ENCODE peak calls at places on chromosomes 2 and 18, in six cellular contexts. One of them, this sample, is unnamed.

GRCh38 chr2:186130678-186131511 is 355.2 kb upstream of the ZC3H15 start:
- DNase-seq in cardiac fibroblast: no peak
- DNase-seq in heart left ventricle: no peak
- DNase-seq in Peyer's patch: no peak
- DNase-seq in coronary artery: no peak
- DNase-seq in GM10248: no peak
- DNase-seq in this sample: no peak

GRCh38 chr2:187302619-187303018 is 145.4 kb downstream of the CALCRL start:
- DNase-seq in heart left ventricle: peak; percentile 20
- DNase-seq in GM10248: no peak
- DNase-seq in Peyer's patch: no peak
- DNase-seq in cardiac fibroblast: peak; percentile 88
- DNase-seq in coronary artery: no peak
- DNase-seq in this sample: no peak

GRCh38 chr2:201471732-201472395 is 20.3 kb downstream of the STRADB start:
- DNase-seq in coronary artery: no peak
- DNase-seq in Peyer's patch: no peak
- DNase-seq in GM10248: no peak
- DNase-seq in heart left ventricle: no peak
- DNase-seq in cardiac fibroblast: peak; percentile 67
- DNase-seq in this sample: peak; percentile 6

GRCh38 chr2:101106453-101107181 is 44.6 kb downstream of the TBC1D8 start:
- DNase-seq in Peyer's patch: no peak
- DNase-seq in coronary artery: no peak
- DNase-seq in heart left ventricle: no peak
- DNase-seq in GM10248: no peak
- DNase-seq in cardiac fibroblast: no peak
- DNase-seq in this sample: no peak

GRCh38 chr18:10027031-10027430 is 113.2 kb downstream of the VAPA start:
- DNase-seq in GM10248: no peak
- DNase-seq in coronary artery: no peak
- DNase-seq in Peyer's patch: no peak
- DNase-seq in heart left ventricle: no peak
- DNase-seq in cardiac fibroblast: no peak
- DNase-seq in this sample: no peak

GRCh38 chr2:100029460-100029859 is 112.9 kb downstream of the AFF3 start:
- DNase-seq in heart left ventricle: no peak
- DNase-seq in coronary artery: no peak
- DNase-seq in GM10248: no peak
- DNase-seq in Peyer's patch: no peak
- DNase-seq in cardiac fibroblast: no peak
- DNase-seq in this sample: no peak

GRCh38 chr2:73415906-73416305 is 30.3 kb downstream of the ALMS1 start:
- DNase-seq in cardiac fibroblast: peak; percentile 15
- DNase-seq in Peyer's patch: no peak
- DNase-seq in coronary artery: no peak
- DNase-seq in heart left ventricle: no peak
- DNase-seq in GM10248: no peak
- DNase-seq in this sample: no peak

GRCh38 chr2:25347846-25348245 is 6.1 kb upstream of the DNMT3A start:
- DNase-seq in coronary artery: no peak
- DNase-seq in Peyer's patch: no peak
- DNase-seq in cardiac fibroblast: no peak
- DNase-seq in heart left ventricle: no peak
- DNase-seq in GM10248: no peak
- DNase-seq in this sample: no peak

GRCh38 chr2:173090291-173090877 is 14.7 kb downstream of the MAP3K20 start:
- DNase-seq in coronary artery: no peak
- DNase-seq in heart left ventricle: peak; percentile 66
- DNase-seq in cardiac fibroblast: peak; percentile 79
- DNase-seq in Peyer's patch: no peak
- DNase-seq in GM10248: no peak
- DNase-seq in this sample: no peak

DNA sequence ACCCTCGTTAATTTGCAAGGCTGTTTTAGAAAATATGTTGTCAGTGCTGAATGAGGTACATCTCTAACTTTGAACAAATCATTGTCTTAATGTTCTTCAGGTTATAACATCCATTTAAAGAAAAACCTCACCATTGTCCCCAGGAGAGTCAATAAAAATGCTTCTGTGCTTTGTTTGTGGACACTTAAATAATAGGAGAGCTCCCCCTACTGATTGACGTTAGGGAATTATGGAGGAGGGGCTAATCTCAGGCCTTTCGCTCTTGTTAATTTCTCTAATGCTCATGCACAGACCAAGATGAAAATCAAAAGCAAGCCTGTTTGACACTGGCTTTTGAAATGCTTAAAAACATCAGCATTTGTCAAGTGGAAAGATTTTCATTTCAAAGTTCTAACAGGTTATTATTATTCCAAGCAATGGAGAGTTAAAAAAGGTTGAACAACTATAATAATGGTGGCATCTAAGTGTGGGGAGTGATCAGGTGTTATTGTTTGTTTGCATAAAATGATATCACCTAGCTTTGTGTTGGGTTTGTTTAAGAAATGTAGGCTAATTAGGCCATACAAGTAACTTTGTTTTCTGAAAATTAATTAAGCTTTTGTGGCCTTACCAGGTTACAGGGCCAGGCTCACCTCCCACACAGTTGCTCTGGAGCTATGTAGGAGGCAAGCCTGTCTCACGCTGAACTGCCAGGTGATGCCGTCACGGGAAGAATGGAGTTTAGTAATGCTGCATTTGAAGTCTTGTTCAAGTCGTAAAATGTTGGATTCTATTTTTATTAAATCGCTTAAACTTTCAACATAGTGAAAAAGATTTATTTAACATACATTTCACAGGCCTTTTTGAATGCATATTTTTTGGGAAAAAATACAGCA is 51.7 kb upstream of the SMIM21 start:
- DNase-seq in coronary artery: no peak
- DNase-seq in cardiac fibroblast: peak; percentile 73
- DNase-seq in Peyer's patch: no peak
- DNase-seq in GM10248: peak; percentile 35
- DNase-seq in heart left ventricle: no peak
- DNase-seq in this sample: peak; percentile 69
- TF ChIP-seq CTCF in coronary artery: peak; percentile 43
- TF ChIP-seq CTCF in cardiac fibroblast: peak; percentile 49
- TF ChIP-seq CTCF in Peyer's patch: peak; percentile 27
- TF ChIP-seq CTCF in GM10248: peak; percentile 57
- TF ChIP-seq CTCF in heart left ventricle: peak; percentile 84
- TF ChIP-seq CTCF in this sample: peak; percentile 57

GRCh38 chr2:54503192-54503591 is 47.1 kb downstream of the SPTBN1 start:
- DNase-seq in coronary artery: no peak
- DNase-seq in Peyer's patch: no peak
- DNase-seq in GM10248: peak; percentile 53
- DNase-seq in cardiac fibroblast: peak; percentile 57
- DNase-seq in heart left ventricle: no peak
- DNase-seq in this sample: peak; percentile 38
- TF ChIP-seq CTCF in coronary artery: no peak
- TF ChIP-seq CTCF in Peyer's patch: no peak
- TF ChIP-seq CTCF in GM10248: peak; percentile 65
- TF ChIP-seq CTCF in cardiac fibroblast: peak; percentile 61
- TF ChIP-seq CTCF in heart left ventricle: peak; percentile 58
- TF ChIP-seq CTCF in this sample: peak; percentile 50

GRCh38 chr2:167209784-167210183 is 321.5 kb downstream of the XIRP2 start:
- DNase-seq in GM10248: no peak
- DNase-seq in cardiac fibroblast: peak; percentile 50
- DNase-seq in coronary artery: no peak
- DNase-seq in Peyer's patch: no peak
- DNase-seq in heart left ventricle: no peak
- DNase-seq in this sample: peak; percentile 6

GRCh38 chr2:167215595-167215994 is 327.3 kb downstream of the XIRP2 start:
- DNase-seq in coronary artery: no peak
- DNase-seq in GM10248: no peak
- DNase-seq in Peyer's patch: no peak
- DNase-seq in cardiac fibroblast: no peak
- DNase-seq in heart left ventricle: no peak
- DNase-seq in this sample: no peak

DNA sequence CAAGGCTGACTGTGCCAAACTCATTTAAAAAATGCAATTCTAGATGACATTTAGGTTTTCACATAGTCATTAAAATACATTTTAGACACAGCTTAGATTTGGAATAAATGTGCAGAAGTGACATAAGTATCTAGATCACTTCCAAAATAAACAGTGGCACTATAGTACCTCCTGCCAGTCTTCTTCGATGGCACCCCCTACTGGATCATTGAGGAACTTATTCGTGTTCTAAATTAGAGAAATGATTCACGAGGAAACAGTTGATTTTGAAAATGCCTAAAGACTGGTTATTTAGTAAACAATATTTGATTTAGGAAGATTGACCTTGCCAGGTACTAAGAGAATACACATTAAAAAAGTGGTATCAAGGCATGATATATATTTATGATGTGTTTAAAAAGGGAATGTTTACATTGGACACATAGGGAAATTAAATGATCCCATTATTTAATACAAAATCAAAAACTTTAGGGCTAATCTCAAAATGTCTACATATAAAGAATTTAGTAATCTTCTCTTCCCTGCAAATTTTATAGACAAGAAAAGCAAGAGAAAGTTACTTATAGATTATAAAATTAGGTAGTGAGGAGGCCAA is 323.9 kb downstream of the XIRP2 start:
- DNase-seq in Peyer's patch: no peak
- DNase-seq in GM10248: peak; percentile 36
- DNase-seq in heart left ventricle: no peak
- DNase-seq in coronary artery: no peak
- DNase-seq in cardiac fibroblast: peak; percentile 82
- DNase-seq in this sample: peak; percentile 75
- TF ChIP-seq CTCF in Peyer's patch: peak; percentile 38
- TF ChIP-seq CTCF in GM10248: peak; percentile 47
- TF ChIP-seq CTCF in heart left ventricle: peak; percentile 80
- TF ChIP-seq CTCF in coronary artery: peak; percentile 64
- TF ChIP-seq CTCF in cardiac fibroblast: peak; percentile 79
- TF ChIP-seq CTCF in this sample: peak; percentile 60

GRCh38 chr2:38722271-38723115 is 28.7 kb downstream of the SRSF7 start:
- DNase-seq in cardiac fibroblast: no peak
- DNase-seq in heart left ventricle: no peak
- DNase-seq in Peyer's patch: no peak
- DNase-seq in coronary artery: no peak
- DNase-seq in GM10248: peak; percentile 56
- DNase-seq in this sample: no peak
- TF ChIP-seq CTCF in cardiac fibroblast: no peak
- TF ChIP-seq CTCF in heart left ventricle: no peak
- TF ChIP-seq CTCF in Peyer's patch: no peak
- TF ChIP-seq CTCF in coronary artery: no peak
- TF ChIP-seq CTCF in GM10248: no peak
- TF ChIP-seq CTCF in this sample: no peak

GRCh38 chr2:13522917-13523821 is 806.4 kb downstream of the TRIB2 start:
- DNase-seq in GM10248: peak; percentile 29
- DNase-seq in coronary artery: no peak
- DNase-seq in Peyer's patch: no peak
- DNase-seq in cardiac fibroblast: no peak
- DNase-seq in heart left ventricle: peak; percentile 21
- DNase-seq in this sample: peak; percentile 71
- TF ChIP-seq CTCF in GM10248: no peak
- TF ChIP-seq CTCF in coronary artery: no peak
- TF ChIP-seq CTCF in Peyer's patch: no peak
- TF ChIP-seq CTCF in cardiac fibroblast: no peak
- TF ChIP-seq CTCF in heart left ventricle: peak; percentile 38
- TF ChIP-seq CTCF in this sample: no peak

GRCh38 chr2:61149074-61149473 is 12.9 kb upstream of the C2orf74 start:
- DNase-seq in heart left ventricle: no peak
- DNase-seq in coronary artery: no peak
- DNase-seq in Peyer's patch: no peak
- DNase-seq in cardiac fibroblast: no peak
- DNase-seq in GM10248: no peak
- DNase-seq in this sample: no peak

GRCh38 chr2:61141151-61141550 is 20.8 kb upstream of the C2orf74 start:
- DNase-seq in GM10248: no peak
- DNase-seq in cardiac fibroblast: no peak
- DNase-seq in coronary artery: no peak
- DNase-seq in Peyer's patch: no peak
- DNase-seq in heart left ventricle: no peak
- DNase-seq in this sample: no peak

GRCh38 chr2:61145990-61146389 is 16.0 kb upstream of the C2orf74 start:
- DNase-seq in heart left ventricle: no peak
- DNase-seq in GM10248: no peak
- DNase-seq in Peyer's patch: no peak
- DNase-seq in coronary artery: no peak
- DNase-seq in cardiac fibroblast: no peak
- DNase-seq in this sample: no peak

GRCh38 chr2:61138859-61139258 is 23.1 kb upstream of the C2orf74 start:
- DNase-seq in cardiac fibroblast: no peak
- DNase-seq in coronary artery: no peak
- DNase-seq in GM10248: no peak
- DNase-seq in heart left ventricle: no peak
- DNase-seq in Peyer's patch: no peak
- DNase-seq in this sample: no peak

DNA sequence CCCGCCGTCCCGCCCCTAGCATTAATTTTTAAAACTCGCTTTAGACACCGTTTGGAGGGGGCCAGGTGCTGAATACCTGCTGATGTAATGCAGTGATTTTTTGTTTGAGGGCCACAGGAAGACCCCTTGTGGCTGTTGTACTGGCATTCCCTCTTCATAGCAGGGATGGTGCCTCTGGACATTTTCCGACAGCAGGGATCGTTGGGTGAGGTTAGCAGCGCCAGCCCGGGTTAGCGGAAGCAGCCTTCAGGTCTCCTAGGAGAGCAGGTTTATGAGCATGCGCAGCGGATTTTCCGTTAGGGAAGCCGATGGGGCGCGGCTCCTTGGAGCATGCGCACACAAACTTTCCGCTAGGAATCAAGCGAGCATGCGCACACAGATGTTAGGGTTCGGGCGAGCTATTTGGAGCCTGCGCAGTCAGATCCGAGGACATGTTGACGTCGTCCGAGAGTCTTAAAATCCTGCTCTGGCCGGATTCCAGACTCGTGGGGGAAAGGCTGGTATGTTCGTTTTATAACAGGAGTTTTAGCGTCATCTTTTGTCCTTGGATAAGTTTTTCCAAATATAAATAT is 17.2 kb upstream of the C2orf74 start:
- DNase-seq in coronary artery: peak; percentile 97
- DNase-seq in heart left ventricle: peak; percentile 98
- DNase-seq in GM10248: peak; percentile 98
- DNase-seq in Peyer's patch: peak; percentile 82
- DNase-seq in cardiac fibroblast: peak; percentile 99
- DNase-seq in this sample: peak; percentile 98
- TF ChIP-seq CTCF in coronary artery: no peak
- TF ChIP-seq CTCF in heart left ventricle: no peak
- TF ChIP-seq CTCF in GM10248: no peak
- TF ChIP-seq CTCF in Peyer's patch: no peak
- TF ChIP-seq CTCF in cardiac fibroblast: no peak
- TF ChIP-seq CTCF in this sample: no peak

GRCh38 chr2:239396881-239397681 is 3.7 kb downstream of the HDAC4 start:
- DNase-seq in Peyer's patch: peak; percentile 33
- DNase-seq in heart left ventricle: peak; percentile 59
- DNase-seq in coronary artery: peak; percentile 71
- DNase-seq in cardiac fibroblast: no peak
- DNase-seq in GM10248: no peak
- DNase-seq in this sample: no peak
- TF ChIP-seq CTCF in Peyer's patch: no peak
- TF ChIP-seq CTCF in heart left ventricle: peak; percentile 32
- TF ChIP-seq CTCF in coronary artery: no peak
- TF ChIP-seq CTCF in cardiac fibroblast: peak; percentile 3
- TF ChIP-seq CTCF in GM10248: peak; percentile 29
- TF ChIP-seq CTCF in this sample: no peak